ENCODE peak calls at places on chromosomes 5 and 9, in four cellular contexts. T is pons, R is lung, F is C1 segment of cervical spinal cord. G is an unnamed sample.

GRCh38 chr5:88658005-88658404 is 225.0 kb downstream of the MEF2C start:
- DNase-seq in T (peak), F (no peak), R (no peak), G (no peak)

GRCh38 chr9:127711831-127712274 is 3.6 kb downstream of the PTRH1 start:
- DNase-seq in F (no peak), R (no peak), T (no peak), G (no peak)

GRCh38 chr5:170643591-170643990 is 139.8 kb downstream of the KCNIP1 start:
- DNase-seq in T (no peak), F (no peak), R (no peak), G (no peak)

GRCh38 chr5:141915881-141916336 is 7.8 kb upstream of the DELE1 start:
- DNase-seq in R (no peak), F (no peak), T (no peak), G (no peak)

GRCh38 chr9:137095664-137096517 is 9.1 kb downstream of the MAN1B1 start:
- DNase-seq in R (no peak), T (no peak), F (no peak), G (no peak)

GRCh38 chr5:173689713-173690360 is 73.4 kb upstream of the BOD1 start:
- DNase-seq in T (no peak), R (no peak), F (no peak), G (no peak)

GRCh38 chr9:75930766-75931311 is 40.4 kb downstream of the PCSK5 start:
- DNase-seq in R (peak), F (no peak), T (no peak), G (peak)

GRCh38 chr9:131528886-131529505 is 2.1 kb downstream of the UCK1 start:
- DNase-seq in R (no peak), F (no peak), T (no peak), G (no peak)

GRCh38 chr5:112787261-112787660 is 49.6 kb downstream of the APC start:
- DNase-seq in T (no peak), R (no peak), F (no peak), G (no peak)

GRCh38 chr5:93120771-93121170 is 460.2 kb downstream of the NR2F1-AS1 start:
- DNase-seq in F (no peak), R (no peak), T (no peak), G (no peak)